ENCODE peak calls at places on chromosomes 12 and 14, in seven cellular contexts. One of them, this sample, is unnamed.

GRCh38 chr12:49626169-49626835 is 2.9 kb downstream of the PRPF40B start:
- DNase-seq in progenitor cell of endocrine pancreas: no peak
- DNase-seq in heart right ventricle: no peak
- DNase-seq in MCF 10A: no peak
- DNase-seq in AG04450: no peak
- DNase-seq in Calu3: no peak
- DNase-seq in right lobe of liver: no peak
- DNase-seq in this sample: no peak

GRCh38 chr12:115648463-115648862 is 629.0 kb downstream of the MED13L start:
- DNase-seq in progenitor cell of endocrine pancreas: no peak
- DNase-seq in heart right ventricle: no peak
- DNase-seq in MCF 10A: peak; percentile 8
- DNase-seq in AG04450: no peak
- DNase-seq in Calu3: no peak
- DNase-seq in right lobe of liver: no peak
- DNase-seq in this sample: no peak

GRCh38 chr12:130788515-130788914 is 50.5 kb downstream of the STX2 start:
- DNase-seq in progenitor cell of endocrine pancreas: no peak
- DNase-seq in heart right ventricle: no peak
- DNase-seq in MCF 10A: no peak
- DNase-seq in AG04450: no peak
- DNase-seq in Calu3: no peak
- DNase-seq in right lobe of liver: no peak
- DNase-seq in this sample: peak; percentile 41

GRCh38 chr14:102516531-102517411 is 7.2 kb upstream of the ANKRD9 start:
- DNase-seq in progenitor cell of endocrine pancreas: peak; percentile 84
- DNase-seq in heart right ventricle: peak; percentile 73
- DNase-seq in MCF 10A: peak; percentile 23
- DNase-seq in AG04450: no peak
- DNase-seq in Calu3: peak; percentile 74
- DNase-seq in right lobe of liver: peak; percentile 69
- DNase-seq in this sample: peak; percentile 86

GRCh38 chr12:5022465-5023061 is 21.1 kb upstream of the KCNA5 start:
- DNase-seq in progenitor cell of endocrine pancreas: peak; percentile 60
- DNase-seq in heart right ventricle: peak; percentile 47
- DNase-seq in MCF 10A: peak; percentile 46
- DNase-seq in AG04450: no peak
- DNase-seq in Calu3: peak; percentile 36
- DNase-seq in right lobe of liver: no peak
- DNase-seq in this sample: peak; percentile 46

GRCh38 chr14:81981311-81981675 is 447.6 kb upstream of the SEL1L start:
- DNase-seq in progenitor cell of endocrine pancreas: no peak
- DNase-seq in heart right ventricle: no peak
- DNase-seq in MCF 10A: no peak
- DNase-seq in AG04450: no peak
- DNase-seq in Calu3: no peak
- DNase-seq in right lobe of liver: no peak
- DNase-seq in this sample: no peak

GRCh38 chr12:1907652-1908611 is 10.5 kb downstream of the CACNA2D4 start:
- DNase-seq in progenitor cell of endocrine pancreas: peak; percentile 10
- DNase-seq in heart right ventricle: no peak
- DNase-seq in MCF 10A: no peak
- DNase-seq in AG04450: no peak
- DNase-seq in Calu3: peak; percentile 86
- DNase-seq in right lobe of liver: peak; percentile 51
- DNase-seq in this sample: no peak

GRCh38 chr14:31660728-31661127 is 99.5 kb downstream of the NUBPL start:
- DNase-seq in progenitor cell of endocrine pancreas: no peak
- DNase-seq in heart right ventricle: no peak
- DNase-seq in MCF 10A: no peak
- DNase-seq in AG04450: no peak
- DNase-seq in Calu3: no peak
- DNase-seq in right lobe of liver: no peak
- DNase-seq in this sample: no peak

GRCh38 chr12:53219956-53220856 is 11.8 kb downstream of the RARG start:
- DNase-seq in progenitor cell of endocrine pancreas: no peak
- DNase-seq in heart right ventricle: peak; percentile 75
- DNase-seq in MCF 10A: peak; percentile 78
- DNase-seq in AG04450: no peak
- DNase-seq in Calu3: no peak
- DNase-seq in right lobe of liver: no peak
- DNase-seq in this sample: peak; percentile 48

GRCh38 chr12:68240079-68240478 is 13.3 kb downstream of the IL22 start:
- DNase-seq in progenitor cell of endocrine pancreas: no peak
- DNase-seq in heart right ventricle: no peak
- DNase-seq in MCF 10A: peak; percentile 67
- DNase-seq in AG04450: no peak
- DNase-seq in Calu3: no peak
- DNase-seq in right lobe of liver: no peak
- DNase-seq in this sample: no peak

GRCh38 chr12:34290191-34290995 is 268.1 kb downstream of the ALG10 start:
- DNase-seq in progenitor cell of endocrine pancreas: no peak
- DNase-seq in heart right ventricle: no peak
- DNase-seq in MCF 10A: no peak
- DNase-seq in AG04450: no peak
- DNase-seq in Calu3: no peak
- DNase-seq in right lobe of liver: no peak
- DNase-seq in this sample: no peak

GRCh38 chr12:122182887-122183587 is at the start of gene LRRC43:
- DNase-seq in progenitor cell of endocrine pancreas: peak; percentile 61
- DNase-seq in heart right ventricle: peak; percentile 34
- DNase-seq in MCF 10A: no peak
- DNase-seq in AG04450: no peak
- DNase-seq in Calu3: peak; percentile 57
- DNase-seq in right lobe of liver: no peak
- DNase-seq in this sample: peak; percentile 88

GRCh38 chr12:32535260-32535999 is 136.1 kb downstream of the FGD4 start:
- DNase-seq in progenitor cell of endocrine pancreas: peak; percentile 46
- DNase-seq in heart right ventricle: peak; percentile 85
- DNase-seq in MCF 10A: peak; percentile 78
- DNase-seq in AG04450: no peak
- DNase-seq in Calu3: peak; percentile 65
- DNase-seq in right lobe of liver: peak; percentile 88
- DNase-seq in this sample: peak; percentile 51

GRCh38 chr14:70186826-70187483 is 1.8 kb downstream of the SLC8A3 start:
- DNase-seq in progenitor cell of endocrine pancreas: peak; percentile 15
- DNase-seq in heart right ventricle: peak; percentile 13
- DNase-seq in MCF 10A: no peak
- DNase-seq in AG04450: no peak
- DNase-seq in Calu3: no peak
- DNase-seq in right lobe of liver: no peak
- DNase-seq in this sample: peak; percentile 27

GRCh38 chr12:60714141-60714900 is 1118.5 kb downstream of the SLC16A7 start:
- DNase-seq in progenitor cell of endocrine pancreas: no peak
- DNase-seq in heart right ventricle: no peak
- DNase-seq in MCF 10A: no peak
- DNase-seq in AG04450: no peak
- DNase-seq in Calu3: no peak
- DNase-seq in right lobe of liver: no peak
- DNase-seq in this sample: no peak

GRCh38 chr12:77841467-77842054 is 10.9 kb downstream of the NAV3 start:
- DNase-seq in progenitor cell of endocrine pancreas: no peak
- DNase-seq in heart right ventricle: no peak
- DNase-seq in MCF 10A: peak; percentile 64
- DNase-seq in AG04450: no peak
- DNase-seq in Calu3: no peak
- DNase-seq in right lobe of liver: no peak
- DNase-seq in this sample: no peak

GRCh38 chr14:91586451-91586850 is 76.3 kb upstream of the PPP4R3A start:
- DNase-seq in progenitor cell of endocrine pancreas: no peak
- DNase-seq in heart right ventricle: no peak
- DNase-seq in MCF 10A: no peak
- DNase-seq in AG04450: no peak
- DNase-seq in Calu3: no peak
- DNase-seq in right lobe of liver: no peak
- DNase-seq in this sample: no peak

GRCh38 chr12:77746108-77746507 is 84.6 kb upstream of the NAV3 start:
- DNase-seq in progenitor cell of endocrine pancreas: no peak
- DNase-seq in heart right ventricle: no peak
- DNase-seq in MCF 10A: no peak
- DNase-seq in AG04450: peak; percentile 29
- DNase-seq in Calu3: peak; percentile 40
- DNase-seq in right lobe of liver: no peak
- DNase-seq in this sample: no peak

GRCh38 chr12:62726471-62726980 is 208.4 kb downstream of the PPM1H start:
- DNase-seq in progenitor cell of endocrine pancreas: no peak
- DNase-seq in heart right ventricle: no peak
- DNase-seq in MCF 10A: no peak
- DNase-seq in AG04450: no peak
- DNase-seq in Calu3: no peak
- DNase-seq in right lobe of liver: no peak
- DNase-seq in this sample: no peak

GRCh38 chr12:114405449-114406271 is at the start of gene TBX5:
- DNase-seq in progenitor cell of endocrine pancreas: no peak
- DNase-seq in heart right ventricle: no peak
- DNase-seq in MCF 10A: no peak
- DNase-seq in AG04450: peak; percentile 73
- DNase-seq in Calu3: no peak
- DNase-seq in right lobe of liver: no peak
- DNase-seq in this sample: peak; percentile 67

GRCh38 chr12:104828015-104828414 is 130.1 kb downstream of the SLC41A2 start:
- DNase-seq in progenitor cell of endocrine pancreas: no peak
- DNase-seq in heart right ventricle: peak; percentile 48
- DNase-seq in MCF 10A: no peak
- DNase-seq in AG04450: no peak
- DNase-seq in Calu3: no peak
- DNase-seq in right lobe of liver: no peak
- DNase-seq in this sample: no peak

GRCh38 chr12:104827587-104827986 is 130.5 kb downstream of the SLC41A2 start:
- DNase-seq in progenitor cell of endocrine pancreas: no peak
- DNase-seq in heart right ventricle: no peak
- DNase-seq in MCF 10A: no peak
- DNase-seq in AG04450: no peak
- DNase-seq in Calu3: no peak
- DNase-seq in right lobe of liver: no peak
- DNase-seq in this sample: no peak

GRCh38 chr12:104823985-104824441 is 134.1 kb downstream of the SLC41A2 start:
- DNase-seq in progenitor cell of endocrine pancreas: no peak
- DNase-seq in heart right ventricle: peak; percentile 17
- DNase-seq in MCF 10A: no peak
- DNase-seq in AG04450: no peak
- DNase-seq in Calu3: no peak
- DNase-seq in right lobe of liver: peak; percentile 57
- DNase-seq in this sample: peak; percentile 52

DNA sequence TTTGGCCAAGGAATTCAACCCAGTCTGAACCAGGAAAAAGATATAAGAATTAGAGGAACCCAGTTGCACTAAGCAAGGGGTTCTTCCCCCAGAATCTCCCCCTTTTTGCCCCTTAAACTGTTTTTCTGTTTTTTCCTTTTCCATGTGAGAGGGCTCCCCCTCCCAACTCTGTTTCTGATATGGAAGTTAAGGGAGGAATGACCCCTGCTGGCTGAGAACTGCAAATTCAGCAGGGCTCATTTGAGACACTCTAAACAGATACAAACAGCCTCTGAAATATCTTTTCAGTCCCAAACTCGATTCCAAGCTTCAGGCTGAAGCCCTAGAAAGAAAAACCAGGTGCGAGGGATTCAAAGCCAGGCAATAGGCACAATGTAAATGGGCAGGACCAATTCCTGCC is 132.7 kb downstream of the SLC41A2 start:
- DNase-seq in progenitor cell of endocrine pancreas: no peak
- DNase-seq in heart right ventricle: no peak
- DNase-seq in MCF 10A: peak; percentile 34
- DNase-seq in AG04450: no peak
- DNase-seq in Calu3: no peak
- DNase-seq in right lobe of liver: no peak
- DNase-seq in this sample: no peak
- TF ChIP-seq CTCF in progenitor cell of endocrine pancreas: peak; percentile 18
- TF ChIP-seq CTCF in heart right ventricle: no peak
- TF ChIP-seq CTCF in MCF 10A: no peak
- TF ChIP-seq CTCF in AG04450: peak; percentile 41
- TF ChIP-seq CTCF in Calu3: no peak
- TF ChIP-seq CTCF in right lobe of liver: no peak
- TF ChIP-seq CTCF in this sample: peak; percentile 24

DNA sequence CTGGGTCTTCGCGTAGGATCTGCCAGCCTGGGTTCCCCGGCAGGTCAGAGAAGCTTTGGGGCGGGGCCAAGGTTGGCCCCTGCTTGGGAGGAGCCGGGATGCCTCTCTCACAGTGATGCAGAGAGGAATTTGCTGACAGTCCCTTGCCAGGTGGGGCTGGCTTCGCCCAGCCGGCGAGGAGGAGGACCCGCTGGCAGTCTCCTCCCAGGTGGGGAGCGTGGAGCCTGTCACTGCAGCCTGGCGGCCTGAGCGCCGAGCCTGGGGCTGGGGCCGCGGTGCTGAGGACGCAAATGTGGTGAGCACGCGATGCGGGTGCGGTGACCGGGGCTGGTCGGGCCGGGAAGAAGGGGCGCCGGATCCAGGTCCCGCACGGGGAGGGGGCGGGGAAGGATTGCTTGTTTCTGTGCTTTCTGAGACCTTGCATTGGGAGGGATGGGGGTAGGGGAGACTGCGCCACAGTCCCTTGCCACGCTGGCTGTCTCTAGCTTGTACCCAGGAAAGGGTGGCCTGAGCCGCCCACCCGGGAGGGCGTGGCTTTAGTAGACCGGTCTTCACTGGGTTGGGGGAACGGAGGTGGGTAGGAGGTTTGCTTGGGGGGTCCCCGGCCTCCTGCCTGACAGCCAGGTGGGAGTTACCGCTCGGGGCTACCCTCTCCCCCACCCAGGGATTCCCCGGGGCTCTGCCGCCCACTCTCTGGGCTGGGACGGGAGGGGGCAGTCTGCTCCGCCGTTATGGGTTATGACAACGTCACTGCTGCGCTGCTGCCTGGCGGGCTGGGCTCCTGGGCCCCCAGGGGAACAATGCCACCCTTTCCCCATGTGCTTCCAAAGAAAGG is at the start of gene TMEM63C:
- DNase-seq in progenitor cell of endocrine pancreas: peak; percentile 38
- DNase-seq in heart right ventricle: no peak
- DNase-seq in MCF 10A: peak; percentile 83
- DNase-seq in AG04450: no peak
- DNase-seq in Calu3: peak; percentile 77
- DNase-seq in right lobe of liver: no peak
- DNase-seq in this sample: peak; percentile 86
- TF ChIP-seq CTCF in progenitor cell of endocrine pancreas: no peak
- TF ChIP-seq CTCF in heart right ventricle: no peak
- TF ChIP-seq CTCF in MCF 10A: no peak
- TF ChIP-seq CTCF in AG04450: no peak
- TF ChIP-seq CTCF in Calu3: no peak
- TF ChIP-seq CTCF in right lobe of liver: no peak
- TF ChIP-seq CTCF in this sample: no peak

GRCh38 chr14:68664225-68664681 is 128.6 kb downstream of the ZFP36L1 start:
- DNase-seq in progenitor cell of endocrine pancreas: no peak
- DNase-seq in heart right ventricle: no peak
- DNase-seq in MCF 10A: no peak
- DNase-seq in AG04450: no peak
- DNase-seq in Calu3: no peak
- DNase-seq in right lobe of liver: no peak
- DNase-seq in this sample: no peak
- TF ChIP-seq CTCF in progenitor cell of endocrine pancreas: no peak
- TF ChIP-seq CTCF in heart right ventricle: no peak
- TF ChIP-seq CTCF in MCF 10A: no peak
- TF ChIP-seq CTCF in AG04450: no peak
- TF ChIP-seq CTCF in Calu3: no peak
- TF ChIP-seq CTCF in right lobe of liver: no peak
- TF ChIP-seq CTCF in this sample: no peak

DNA sequence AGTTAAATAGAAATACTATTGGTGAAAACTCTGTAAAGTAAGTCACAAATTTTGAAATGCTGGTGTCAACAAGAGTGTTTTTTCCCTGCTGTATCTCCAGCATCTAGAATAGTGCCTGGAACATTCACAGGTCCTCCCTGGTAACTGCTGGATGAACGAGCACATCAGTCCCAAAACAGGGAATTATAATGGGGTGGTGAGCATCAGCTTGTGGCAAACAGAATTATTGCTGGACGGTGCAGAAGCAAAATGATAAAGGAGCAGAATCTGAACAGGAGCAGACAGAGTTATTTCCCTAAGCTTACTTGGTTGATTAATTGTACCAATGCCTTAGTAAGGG is 129.9 kb downstream of the GRIP1 start:
- DNase-seq in progenitor cell of endocrine pancreas: no peak
- DNase-seq in heart right ventricle: no peak
- DNase-seq in MCF 10A: no peak
- DNase-seq in AG04450: no peak
- DNase-seq in Calu3: no peak
- DNase-seq in right lobe of liver: no peak
- DNase-seq in this sample: no peak
- TF ChIP-seq CTCF in progenitor cell of endocrine pancreas: no peak
- TF ChIP-seq CTCF in heart right ventricle: no peak
- TF ChIP-seq CTCF in MCF 10A: no peak
- TF ChIP-seq CTCF in AG04450: no peak
- TF ChIP-seq CTCF in Calu3: no peak
- TF ChIP-seq CTCF in right lobe of liver: no peak
- TF ChIP-seq CTCF in this sample: no peak